ENCODE peak calls at places on chromosomes 13 and 19, in eight cellular contexts. V is ovary, M is mesendoderm, U is colonic mucosa, E is body of pancreas, G is thoracic aorta, L is trophoblast cell, X is heart right ventricle. Y is an unnamed sample.

GRCh38 chr19:44605547-44605946 is 7.8 kb upstream of the IGSF23 start:
- DNase-seq in V (no peak), M (no peak), U (no peak), E (no peak), G (no peak), L (no peak), X (no peak), Y (no peak)

GRCh38 chr19:46953955-46954501 is 65.6 kb upstream of the NPAS1 start:
- DNase-seq in V (no peak), M (no peak), U (no peak), E (no peak), G (no peak), L (no peak), X (no peak), Y (no peak)

GRCh38 chr19:31255174-31255862 is 93.9 kb downstream of the TSHZ3 start:
- DNase-seq in V (no peak), M (no peak), U (no peak), E (no peak), G (no peak), L (peak; percentile 43), X (no peak), Y (no peak)

GRCh38 chr19:12937243-12938053 is 961 bp upstream of the CALR start:
- DNase-seq in V (no peak), M (peak; percentile 90), U (peak; percentile 66), E (no peak), G (no peak), L (peak; percentile 34), X (no peak), Y (no peak)

GRCh38 chr13:22220186-22221160 is 549.6 kb downstream of the FGF9 start:
- DNase-seq in V (no peak), M (no peak), U (peak; percentile 37), E (no peak), G (no peak), L (no peak), X (no peak), Y (peak; percentile 79)

GRCh38 chr13:40682449-40683240 is 16.2 kb upstream of the FOXO1 start:
- DNase-seq in V (no peak), M (peak; percentile 32), U (no peak), E (no peak), G (no peak), L (peak; percentile 79), X (no peak), Y (peak; percentile 24)

GRCh38 chr13:101915755-101916107 is 463.3 kb downstream of the ITGBL1 start:
- DNase-seq in V (no peak), M (no peak), U (no peak), E (no peak), G (no peak), L (no peak), X (no peak), Y (no peak)

GRCh38 chr19:35120492-35120891 is 4.9 kb downstream of the FXYD3 start:
- DNase-seq in V (no peak), M (no peak), U (peak; percentile 70), E (no peak), G (no peak), L (peak; percentile 28), X (no peak), Y (peak; percentile 38)

GRCh38 chr19:31461814-31462539 is 112.7 kb upstream of the TSHZ3 start:
- DNase-seq in V (no peak), M (peak; percentile 22), U (no peak), E (no peak), G (no peak), L (peak; percentile 31), X (no peak), Y (no peak)

GRCh38 chr13:110856941-110857835 is 57.7 kb downstream of the ANKRD10 start:
- DNase-seq in V (no peak), M (no peak), U (no peak), E (no peak), G (no peak), L (no peak), X (no peak), Y (peak; percentile 33)

GRCh38 chr19:45147835-45148676 is 12.7 kb downstream of the NKPD1 start:
- DNase-seq in V (no peak), M (peak; percentile 63), U (no peak), E (no peak), G (no peak), L (no peak), X (no peak), Y (no peak)

GRCh38 chr19:54096642-54097106 is 3.9 kb downstream of the OSCAR start:
- DNase-seq in V (peak; percentile 42), M (peak; percentile 74), U (no peak), E (no peak), G (no peak), L (no peak), X (no peak), Y (peak; percentile 41)

GRCh38 chr13:25180795-25181537 is 8.9 kb upstream of the AMER2 start:
- DNase-seq in V (no peak), M (no peak), U (no peak), E (no peak), G (no peak), L (no peak), X (no peak), Y (no peak)

GRCh38 chr13:50409186-50409585 is 393.9 kb downstream of the KCNRG start:
- DNase-seq in V (no peak), M (no peak), U (no peak), E (no peak), G (no peak), L (no peak), X (no peak), Y (no peak)

GRCh38 chr13:48043789-48044503 is 6.4 kb downstream of the NUDT15 start:
- DNase-seq in V (no peak), M (no peak), U (no peak), E (no peak), G (no peak), L (peak; percentile 40), X (no peak), Y (peak; percentile 70)

GRCh38 chr13:23794267-23795161 is 94.7 kb downstream of the MIPEP start:
- DNase-seq in V (no peak), M (no peak), U (no peak), E (no peak), G (no peak), L (peak; percentile 73), X (no peak), Y (no peak)

GRCh38 chr13:105471683-105472082 is 1063.8 kb downstream of the EFNB2 start:
- DNase-seq in V (no peak), M (no peak), U (no peak), E (no peak), G (no peak), L (peak; percentile 92), X (no peak), Y (no peak)

GRCh38 chr13:113791226-113791625 is 32.2 kb downstream of the TMEM255B start:
- DNase-seq in V (no peak), M (no peak), U (no peak), E (no peak), G (no peak), L (no peak), X (no peak), Y (no peak)

GRCh38 chr13:50809133-50810090 is 34.1 kb downstream of the DLEU7 start:
- DNase-seq in V (no peak), M (no peak), U (no peak), E (no peak), G (no peak), L (no peak), X (no peak), Y (no peak)

GRCh38 chr19:33177417-33177976 is 16.6 kb upstream of the LRP3 start:
- DNase-seq in V (no peak), M (peak; percentile 63), U (no peak), E (no peak), G (peak; percentile 19), L (peak; percentile 77), X (no peak), Y (no peak)

GRCh38 chr13:113413898-113414282 is 39.4 kb downstream of the ADPRHL1 start:
- DNase-seq in V (no peak), M (no peak), U (peak; percentile 40), E (no peak), G (peak; percentile 28), L (no peak), X (no peak), Y (no peak)

GRCh38 chr19:12052571-12053169 is at the start of gene ZNF878:
- DNase-seq in V (peak; percentile 87), M (peak; percentile 99), U (peak; percentile 98), E (peak; percentile 94), G (peak; percentile 70), L (peak; percentile 97), X (peak; percentile 91), Y (peak; percentile 77)

GRCh38 chr13:100088648-100089601 is at the start of gene PCCA:
- DNase-seq in V (peak; percentile 95), M (peak; percentile 99), U (peak; percentile 99), E (peak; percentile 95), G (peak; percentile 90), L (peak; percentile 92), X (peak; percentile 98), Y (peak; percentile 90)

GRCh38 chr19:48249502-48250014 is 6.2 kb downstream of the CARD8 start:
- DNase-seq in V (no peak), M (no peak), U (peak; percentile 34), E (no peak), G (no peak), L (peak; percentile 32), X (peak; percentile 77), Y (peak; percentile 22)
- H3K4me1 ChIP-seq in V (no peaks in the 10 kb centered on the region), M (no peaks in the 10 kb centered on the region), U (peaks cover 3% of the 10 kb centered on the region), E (peaks cover 17% of the 10 kb centered on the region), G (peaks cover 1% of the 10 kb centered on the region), L (peaks cover 6% of the 10 kb centered on the region), X (peaks cover 67% of the 10 kb centered on the region), Y (peaks cover 3% of the 10 kb centered on the region)

GRCh38 chr19:42303101-42303464 is 659 bp upstream of the PAFAH1B3 start:
- DNase-seq in V (no peak), M (no peak), U (no peak), E (no peak), G (no peak), L (no peak), X (no peak), Y (no peak)
- H3K27ac ChIP-seq in V (no peak overlapping the region), M (no peak overlapping the region), U (no peak overlapping the region), E (peak overlapping the region; percentile 50), G (no peak overlapping the region), L (no peak overlapping the region), X (no peak overlapping the region), Y (no peak overlapping the region)

GRCh38 chr13:46180393-46180792 is 1.6 kb downstream of the LCP1 start:
- DNase-seq in V (no peak), M (no peak), U (no peak), E (no peak), G (no peak), L (no peak), X (no peak), Y (no peak)
- H3K4me1 ChIP-seq in V (no peaks in the 10 kb centered on the region), M (no peaks in the 10 kb centered on the region), U (no peaks in the 10 kb centered on the region), E (no peaks in the 10 kb centered on the region), G (no peaks in the 10 kb centered on the region), L (peaks cover 15% of the 10 kb centered on the region), X (no peaks in the 10 kb centered on the region), Y (no peaks in the 10 kb centered on the region)

GRCh38 chr19:10544753-10545251 is 1.1 kb downstream of the ATG4D start:
- DNase-seq in V (no peak), M (no peak), U (peak; percentile 25), E (peak; percentile 27), G (no peak), L (no peak), X (no peak), Y (peak; percentile 79)

GRCh38 chr19:10544242-10544752 is 593 bp downstream of the ATG4D start:
- DNase-seq in V (peak; percentile 68), M (peak; percentile 42), U (peak; percentile 83), E (peak; percentile 72), G (no peak), L (peak; percentile 43), X (peak; percentile 28), Y (peak; percentile 84)

GRCh38 chr19:10546817-10547216 is 3.1 kb downstream of the ATG4D start:
- DNase-seq in V (no peak), M (no peak), U (no peak), E (no peak), G (no peak), L (no peak), X (no peak), Y (no peak)

GRCh38 chr19:10543059-10543419 is 665 bp upstream of the ATG4D start:
- DNase-seq in V (no peak), M (no peak), U (no peak), E (no peak), G (no peak), L (no peak), X (no peak), Y (no peak)

GRCh38 chr19:10543420-10544241 is at the start of gene ATG4D:
- DNase-seq in V (peak; percentile 86), M (peak; percentile 81), U (peak; percentile 94), E (peak; percentile 95), G (no peak), L (peak; percentile 78), X (peak; percentile 73), Y (peak; percentile 97)
- H3K27ac ChIP-seq in V (peak within 1 kb of the TSS; percentile 84), M (peak within 1 kb of the TSS; percentile 37), U (peak within 1 kb of the TSS; percentile 89), E (peak within 1 kb of the TSS; percentile 98), G (peak within 1 kb of the TSS; percentile 81), L (no peak within 1 kb of the TSS), X (peak within 1 kb of the TSS; percentile 98), Y (peak within 1 kb of the TSS; percentile 91)

Y was measured in small intestine.